ENCODE peak calls at places on chromosomes 1 and 21, in seven cellular contexts. Y is stomach; F is HCT116; J is left ventricle myocardium inferior; C is uterus; Z is ovary; M is CD8-positive, alpha-beta T cell. S is an unnamed sample. For H3K9me3, the result is how much of the 10 kb centered on the place peaks cover.

GRCh38 chr1:228268891-228269285 is 61.0 kb downstream of the OBSCN start:
- DNase-seq in Y (peak), F (no peak), J (peak), C (no peak), Z (peak), M (no peak), S (no peak)

GRCh38 chr1:85448358-85448757 is 16.6 kb downstream of the DDAH1 start:
- DNase-seq in Y (no peak), F (no peak), J (no peak), C (no peak), Z (no peak), M (no peak), S (no peak)

GRCh38 chr21:45418301-45419071 is 13.5 kb downstream of the COL18A1 start:
- DNase-seq in Y (no peak), F (no peak), J (peak), C (no peak), Z (peak), M (no peak), S (peak)

GRCh38 chr1:180762796-180763195 is 131.0 kb downstream of the XPR1 start:
- DNase-seq in Y (no peak), F (no peak), J (no peak), C (no peak), Z (no peak), M (no peak), S (no peak)

GRCh38 chr1:71780681-71781080 is 501.7 kb downstream of the NEGR1 start:
- DNase-seq in Y (no peak), F (no peak), J (no peak), C (no peak), Z (no peak), M (no peak), S (no peak)

GRCh38 chr1:112707217-112708001 is 482 bp upstream of the RHOC start:
- DNase-seq in Y (peak), F (peak), J (peak), C (peak), Z (peak), M (peak), S (peak)

GRCh38 chr1:45272943-45273342 is 53.8 kb upstream of the HPDL start:
- DNase-seq in Y (no peak), F (no peak), J (no peak), C (no peak), Z (no peak), M (no peak), S (no peak)

GRCh38 chr1:38137164-38137563 is 90.6 kb upstream of the POU3F1 start:
- DNase-seq in Y (no peak), F (no peak), J (no peak), C (no peak), Z (no peak), M (no peak), S (no peak)

GRCh38 chr1:107867892-107868291 is 97.1 kb downstream of the VAV3 start:
- DNase-seq in Y (no peak), F (no peak), J (no peak), C (no peak), Z (no peak), M (no peak), S (no peak)

GRCh38 chr1:181255270-181255929 is 166.9 kb downstream of the IER5 start:
- DNase-seq in Y (no peak), F (no peak), J (no peak), C (no peak), Z (no peak), M (no peak), S (peak)

GRCh38 chr1:150479927-150480352 is 7.3 kb upstream of the TARS2 start:
- DNase-seq in Y (no peak), F (no peak), J (no peak), C (no peak), Z (no peak), M (no peak), S (no peak)

GRCh38 chr1:111888740-111889376 is 100.6 kb downstream of the KCND3 start:
- DNase-seq in Y (no peak), F (no peak), J (no peak), C (no peak), Z (no peak), M (no peak), S (no peak)

GRCh38 chr1:3186526-3186921 is 117.5 kb downstream of the PRDM16 start:
- DNase-seq in Y (peak), F (no peak), J (peak), C (peak), Z (peak), M (no peak), S (no peak)

GRCh38 chr1:58608945-58609344 is 31.9 kb upstream of the TACSTD2 start:
- DNase-seq in Y (no peak), F (no peak), J (no peak), C (no peak), Z (no peak), M (no peak), S (no peak)

GRCh38 chr1:199071080-199071479 is 432.2 kb downstream of the PTPRC start:
- DNase-seq in Y (no peak), F (no peak), J (no peak), C (no peak), Z (no peak), M (no peak), S (no peak)

GRCh38 chr1:58190614-58191013 is 355.9 kb downstream of the OMA1 start:
- DNase-seq in Y (no peak), F (no peak), J (no peak), C (no peak), Z (no peak), M (no peak), S (no peak)

GRCh38 chr21:42839271-42840231 is 39.8 kb downstream of the WDR4 start:
- DNase-seq in Y (peak), F (no peak), J (peak), C (peak), Z (no peak), M (no peak), S (no peak)

GRCh38 chr1:81756872-81757271 is 43.9 kb upstream of the ADGRL2 start:
- DNase-seq in Y (no peak), F (no peak), J (no peak), C (no peak), Z (no peak), M (no peak), S (no peak)

DNA sequence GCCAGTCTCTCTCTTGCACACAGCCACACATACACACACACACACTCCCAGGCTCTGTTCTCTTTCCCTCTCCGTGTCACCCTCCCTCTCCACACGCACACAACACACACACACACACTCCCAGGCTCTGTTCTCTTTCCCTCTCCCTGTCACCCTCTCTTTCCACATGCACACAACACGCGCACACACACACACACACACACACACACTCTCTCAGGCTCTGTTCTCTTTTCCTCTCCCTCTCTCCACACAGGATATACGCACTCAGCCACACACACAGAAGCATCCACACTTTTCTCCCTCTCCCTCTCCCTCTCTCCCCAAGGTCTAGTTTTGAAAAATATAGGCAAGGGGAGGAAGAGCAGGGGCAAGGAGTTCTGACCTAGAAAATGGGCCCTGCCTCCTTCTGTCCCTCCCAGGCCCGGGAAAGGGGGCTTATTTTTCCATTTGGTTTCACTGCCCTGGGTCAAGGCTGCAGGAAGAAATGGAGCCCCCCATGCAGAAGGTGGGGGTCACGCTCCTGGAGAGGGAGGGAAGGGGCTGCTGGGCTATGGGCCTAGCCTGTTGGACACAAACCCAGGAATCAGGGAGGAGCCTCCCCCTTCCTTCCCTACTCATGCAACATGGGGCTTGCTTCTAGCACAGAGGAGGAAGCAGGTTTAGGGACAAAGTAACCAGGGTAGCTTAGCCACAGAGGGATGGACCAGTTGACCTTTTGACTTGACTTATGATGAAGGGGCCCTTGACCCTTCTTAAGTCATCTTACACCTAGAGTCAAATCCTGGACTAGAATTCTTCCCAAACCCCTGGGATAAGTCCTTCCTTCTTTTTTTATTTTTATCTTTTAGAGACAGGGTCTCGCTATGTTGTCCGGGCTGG is 70.3 kb upstream of the SSBP3 start:
- DNase-seq in Y (no peak), F (no peak), J (no peak), C (peak), Z (peak), M (no peak), S (no peak)
- TF ChIP-seq CTCF in Y (no peak), F (no peak), J (no peak), C (no peak), Z (no peak), M (no peak), S (no peak)

DNA sequence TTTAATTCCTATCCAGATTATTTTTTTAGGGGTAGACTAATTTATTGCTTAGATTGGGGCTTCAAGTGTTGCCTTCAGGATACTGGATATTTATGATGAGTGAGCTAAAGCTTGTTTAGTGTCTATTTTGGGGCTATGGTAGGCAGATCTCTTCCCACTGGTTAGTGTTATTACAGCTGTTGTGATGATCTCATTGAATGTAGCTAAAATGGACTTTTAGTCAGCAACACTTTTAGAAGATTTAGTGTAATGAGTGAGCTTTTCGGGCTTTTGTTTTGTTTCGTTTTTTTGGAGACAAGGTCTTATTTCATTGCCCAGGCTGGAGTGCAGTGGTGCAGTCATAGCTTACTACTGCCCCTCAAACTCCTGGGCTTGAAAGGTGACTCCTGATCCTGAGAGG is 14.2 kb downstream of the THRAP3 start:
- DNase-seq in Y (no peak), F (no peak), J (no peak), C (no peak), Z (no peak), M (no peak), S (no peak)
- H3K9me3 ChIP-seq in Y (under half), F (under half), J (under half), C (under half), Z (under half), M (under half), S (under half)

GRCh38 chr21:41024341-41025056 is 143.5 kb upstream of the BACE2 start:
- DNase-seq in Y (no peak), F (no peak), J (no peak), C (no peak), Z (no peak), M (no peak), S (no peak)
- H3K27ac ChIP-seq in Y (no peak), F (no peak), J (no peak), C (no peak), Z (no peak), M (no peak), S (no peak)

GRCh38 chr21:36087362-36088138 is 17.7 kb downstream of the CBR1 start:
- DNase-seq in Y (no peak), F (no peak), J (no peak), C (no peak), Z (no peak), M (no peak), S (no peak)
- TF ChIP-seq CTCF in Y (no peak), F (peak), J (peak), C (no peak), Z (no peak), M (no peak), S (no peak)

GRCh38 chr1:225179686-225180085 is 248.2 kb downstream of the LBR start:
- DNase-seq in Y (no peak), F (no peak), J (no peak), C (no peak), Z (no peak), M (no peak), S (no peak)
- H3K9me3 ChIP-seq in Y (under half), F (under half), J (under half), C (under half), Z (under half), M (under half), S (under half)

GRCh38 chr1:198019126-198019525 is 102.0 kb downstream of the LHX9 start:
- DNase-seq in Y (no peak), F (no peak), J (no peak), C (no peak), Z (no peak), M (no peak), S (no peak)

GRCh38 chr1:198015317-198015716 is 98.1 kb downstream of the LHX9 start:
- DNase-seq in Y (no peak), F (no peak), J (no peak), C (no peak), Z (no peak), M (no peak), S (no peak)

DNA sequence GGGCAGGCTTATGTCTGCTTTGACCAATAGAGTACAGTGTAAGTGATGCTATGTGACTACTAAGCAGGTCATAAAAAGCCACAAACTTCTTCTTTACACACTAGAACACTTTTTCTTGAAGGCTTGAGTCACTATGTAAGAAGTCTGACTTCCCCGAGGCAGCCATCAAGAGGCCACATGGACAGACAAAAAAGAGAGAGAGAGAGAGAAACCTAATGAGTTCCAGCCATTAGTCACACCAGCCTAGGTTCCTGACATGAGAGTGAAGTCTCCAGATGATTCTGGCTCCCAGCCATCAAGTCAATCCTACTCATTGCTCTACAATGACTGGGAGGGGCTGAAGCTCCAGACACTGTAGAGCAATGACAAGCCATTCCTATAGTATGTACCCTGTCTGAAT is 101.4 kb downstream of the LHX9 start:
- DNase-seq in Y (no peak), F (peak), J (no peak), C (no peak), Z (no peak), M (no peak), S (no peak)
- H3K27ac ChIP-seq in Y (no peak), F (no peak), J (no peak), C (no peak), Z (no peak), M (no peak), S (no peak)

GRCh38 chr21:36727886-36728285 is 29.0 kb downstream of the SIM2 start:
- DNase-seq in Y (peak), F (no peak), J (no peak), C (no peak), Z (no peak), M (no peak), S (no peak)
- TF ChIP-seq CTCF in Y (no peak), F (peak), J (no peak), C (no peak), Z (no peak), M (no peak), S (no peak)

GRCh38 chr1:4506591-4506990 is 147.8 kb upstream of the AJAP1 start:
- DNase-seq in Y (no peak), F (no peak), J (no peak), C (no peak), Z (no peak), M (no peak), S (no peak)
- H3K9me3 ChIP-seq in Y (under half), F (under half), J (under half), C (under half), Z (under half), M (under half), S (under half)

GRCh38 chr1:243963566-243963965 is 87.5 kb upstream of the ZBTB18 start:
- DNase-seq in Y (no peak), F (no peak), J (no peak), C (no peak), Z (no peak), M (no peak), S (no peak)
- H3K27ac ChIP-seq in Y (no peak), F (no peak), J (no peak), C (no peak), Z (no peak), M (no peak), S (no peak)

S was measured in pancreas.